ENCODE peak calls at places on chromosome 15, in five cellular contexts. One of them, this sample, is unnamed. For H3K36me3, the result is how much of the 10 kb centered on the place peaks cover.

GRCh38 chr15:62109457-62109856 is 42.7 kb downstream of the C2CD4A start:
- DNase-seq in tibial artery: no peak
- DNase-seq in IMR-90: no peak
- DNase-seq in upper lobe of right lung: no peak
- DNase-seq in cardiac muscle cell: no peak
- DNase-seq in this sample: no peak

GRCh38 chr15:82064824-82065223 is 19.0 kb upstream of the MEX3B start:
- DNase-seq in cardiac muscle cell: peak
- DNase-seq in upper lobe of right lung: no peak
- DNase-seq in IMR-90: peak
- DNase-seq in tibial artery: no peak
- DNase-seq in this sample: no peak

GRCh38 chr15:68484696-68485400 is 52.9 kb upstream of the ITGA11 start:
- DNase-seq in upper lobe of right lung: no peak
- DNase-seq in cardiac muscle cell: peak
- DNase-seq in tibial artery: peak
- DNase-seq in IMR-90: peak
- DNase-seq in this sample: peak

GRCh38 chr15:68536331-68537095 is 42.3 kb upstream of the CORO2B start:
- DNase-seq in upper lobe of right lung: no peak
- DNase-seq in cardiac muscle cell: peak
- DNase-seq in tibial artery: no peak
- DNase-seq in IMR-90: peak
- DNase-seq in this sample: peak

GRCh38 chr15:73792429-73792828 is 39.3 kb upstream of the INSYN1 start:
- DNase-seq in upper lobe of right lung: no peak
- DNase-seq in IMR-90: no peak
- DNase-seq in cardiac muscle cell: no peak
- DNase-seq in tibial artery: no peak
- DNase-seq in this sample: no peak

GRCh38 chr15:71530116-71530515 is 280.2 kb upstream of the NR2E3 start:
- DNase-seq in IMR-90: no peak
- DNase-seq in cardiac muscle cell: no peak
- DNase-seq in tibial artery: no peak
- DNase-seq in upper lobe of right lung: no peak
- DNase-seq in this sample: no peak

GRCh38 chr15:80736571-80736970 is 41.5 kb downstream of the ABHD17C start:
- DNase-seq in tibial artery: no peak
- DNase-seq in IMR-90: peak
- DNase-seq in cardiac muscle cell: peak
- DNase-seq in upper lobe of right lung: no peak
- DNase-seq in this sample: no peak

GRCh38 chr15:92878593-92879053 is 21.5 kb upstream of the CHD2 start:
- DNase-seq in IMR-90: no peak
- DNase-seq in upper lobe of right lung: no peak
- DNase-seq in cardiac muscle cell: no peak
- DNase-seq in tibial artery: no peak
- DNase-seq in this sample: no peak

GRCh38 chr15:55282284-55282833 is 7.3 kb downstream of the RAB27A start:
- DNase-seq in IMR-90: peak
- DNase-seq in tibial artery: no peak
- DNase-seq in upper lobe of right lung: no peak
- DNase-seq in cardiac muscle cell: peak
- DNase-seq in this sample: peak

GRCh38 chr15:90819850-90820249 is 48.5 kb upstream of the FURIN start:
- DNase-seq in upper lobe of right lung: no peak
- DNase-seq in tibial artery: no peak
- DNase-seq in cardiac muscle cell: no peak
- DNase-seq in IMR-90: no peak
- DNase-seq in this sample: no peak

GRCh38 chr15:50235794-50236193 is 29.7 kb downstream of the HDC start:
- DNase-seq in tibial artery: no peak
- DNase-seq in upper lobe of right lung: no peak
- DNase-seq in IMR-90: peak
- DNase-seq in cardiac muscle cell: peak
- DNase-seq in this sample: no peak

GRCh38 chr15:48355377-48355776 is 24.1 kb downstream of the DUT start:
- DNase-seq in upper lobe of right lung: no peak
- DNase-seq in IMR-90: peak
- DNase-seq in tibial artery: no peak
- DNase-seq in cardiac muscle cell: peak
- DNase-seq in this sample: no peak

GRCh38 chr15:52657338-52657737 is 21.9 kb downstream of the ATOSA start:
- DNase-seq in cardiac muscle cell: peak
- DNase-seq in upper lobe of right lung: no peak
- DNase-seq in tibial artery: no peak
- DNase-seq in IMR-90: peak
- DNase-seq in this sample: peak

GRCh38 chr15:55241895-55242294 is 45.2 kb upstream of the RSL24D1 start:
- DNase-seq in upper lobe of right lung: no peak
- DNase-seq in IMR-90: peak
- DNase-seq in cardiac muscle cell: peak
- DNase-seq in tibial artery: no peak
- DNase-seq in this sample: no peak

GRCh38 chr15:77209221-77209620 is 138.3 kb upstream of the TSPAN3 start:
- DNase-seq in IMR-90: no peak
- DNase-seq in upper lobe of right lung: no peak
- DNase-seq in cardiac muscle cell: no peak
- DNase-seq in tibial artery: no peak
- DNase-seq in this sample: no peak

GRCh38 chr15:78763796-78764241 is 47.4 kb downstream of the ADAMTS7 start:
- DNase-seq in tibial artery: peak
- DNase-seq in upper lobe of right lung: peak
- DNase-seq in cardiac muscle cell: no peak
- DNase-seq in IMR-90: no peak
- DNase-seq in this sample: no peak

GRCh38 chr15:40843885-40844542 is at the start of gene SPINT1:
- DNase-seq in upper lobe of right lung: peak
- DNase-seq in tibial artery: no peak
- DNase-seq in cardiac muscle cell: no peak
- DNase-seq in IMR-90: no peak
- DNase-seq in this sample: no peak

GRCh38 chr15:82539690-82540054 is 585 bp downstream of the RPS17 start:
- DNase-seq in cardiac muscle cell: no peak
- DNase-seq in IMR-90: no peak
- DNase-seq in tibial artery: no peak
- DNase-seq in upper lobe of right lung: no peak
- DNase-seq in this sample: no peak

GRCh38 chr15:70084461-70084860 is 13.3 kb downstream of the TLE3 start:
- DNase-seq in IMR-90: no peak
- DNase-seq in cardiac muscle cell: no peak
- DNase-seq in tibial artery: no peak
- DNase-seq in upper lobe of right lung: no peak
- DNase-seq in this sample: no peak

GRCh38 chr15:63449711-63450110 is 54.7 kb upstream of the USP3 start:
- DNase-seq in IMR-90: no peak
- DNase-seq in upper lobe of right lung: no peak
- DNase-seq in cardiac muscle cell: peak
- DNase-seq in tibial artery: no peak
- DNase-seq in this sample: no peak

GRCh38 chr15:78322243-78322642 is 17.9 kb upstream of the CRABP1 start:
- DNase-seq in IMR-90: peak
- DNase-seq in upper lobe of right lung: peak
- DNase-seq in cardiac muscle cell: peak
- DNase-seq in tibial artery: no peak
- DNase-seq in this sample: no peak

GRCh38 chr15:63601727-63602185 is 4.6 kb downstream of the FBXL22 start:
- DNase-seq in IMR-90: no peak
- DNase-seq in tibial artery: no peak
- DNase-seq in upper lobe of right lung: no peak
- DNase-seq in cardiac muscle cell: no peak
- DNase-seq in this sample: no peak

GRCh38 chr15:99058421-99058870 is 46.4 kb upstream of the SYNM start:
- DNase-seq in cardiac muscle cell: no peak
- DNase-seq in upper lobe of right lung: no peak
- DNase-seq in IMR-90: no peak
- DNase-seq in tibial artery: peak
- DNase-seq in this sample: no peak

GRCh38 chr15:69592954-69593353 is 140.3 kb downstream of the RPLP1 start:
- DNase-seq in upper lobe of right lung: no peak
- DNase-seq in tibial artery: no peak
- DNase-seq in IMR-90: no peak
- DNase-seq in cardiac muscle cell: no peak
- DNase-seq in this sample: no peak

GRCh38 chr15:52518487-52518886 is 10.2 kb downstream of the MYO5A start:
- DNase-seq in cardiac muscle cell: no peak
- DNase-seq in upper lobe of right lung: no peak
- DNase-seq in tibial artery: no peak
- DNase-seq in IMR-90: peak
- DNase-seq in this sample: no peak

GRCh38 chr15:36617529-36618196 is 38.2 kb downstream of the CDIN1 start:
- DNase-seq in upper lobe of right lung: no peak
- DNase-seq in cardiac muscle cell: no peak
- DNase-seq in tibial artery: no peak
- DNase-seq in IMR-90: no peak
- DNase-seq in this sample: no peak

GRCh38 chr15:71250936-71251468 is 135.7 kb downstream of the THSD4 start:
- DNase-seq in tibial artery: no peak
- DNase-seq in IMR-90: no peak
- DNase-seq in cardiac muscle cell: peak
- DNase-seq in upper lobe of right lung: no peak
- DNase-seq in this sample: no peak

GRCh38 chr15:70111203-70112017 is 13.7 kb upstream of the TLE3 start:
- DNase-seq in IMR-90: peak
- DNase-seq in cardiac muscle cell: peak
- DNase-seq in tibial artery: peak
- DNase-seq in upper lobe of right lung: no peak
- DNase-seq in this sample: no peak

GRCh38 chr15:92365816-92366215 is 27.9 kb upstream of the ST8SIA2 start:
- DNase-seq in upper lobe of right lung: no peak
- DNase-seq in tibial artery: no peak
- DNase-seq in cardiac muscle cell: no peak
- DNase-seq in IMR-90: no peak
- DNase-seq in this sample: no peak

GRCh38 chr15:25764980-25765735 is 98.0 kb downstream of the ATP10A start:
- DNase-seq in tibial artery: no peak
- DNase-seq in cardiac muscle cell: no peak
- DNase-seq in IMR-90: no peak
- DNase-seq in upper lobe of right lung: no peak
- DNase-seq in this sample: no peak

GRCh38 chr15:59223736-59224135 is 17.1 kb downstream of the LDHAL6B start:
- DNase-seq in IMR-90: no peak
- DNase-seq in upper lobe of right lung: no peak
- DNase-seq in cardiac muscle cell: peak
- DNase-seq in tibial artery: no peak
- DNase-seq in this sample: no peak

GRCh38 chr15:80773122-80773551 is 6.0 kb upstream of the CEMIP start:
- DNase-seq in tibial artery: no peak
- DNase-seq in upper lobe of right lung: no peak
- DNase-seq in IMR-90: peak
- DNase-seq in cardiac muscle cell: no peak
- DNase-seq in this sample: peak

GRCh38 chr15:99485153-99485947 is 80.4 kb upstream of the MEF2A start:
- DNase-seq in tibial artery: no peak
- DNase-seq in cardiac muscle cell: no peak
- DNase-seq in upper lobe of right lung: no peak
- DNase-seq in IMR-90: no peak
- DNase-seq in this sample: no peak

GRCh38 chr15:41735033-41735432 is 39.3 kb upstream of the MAPKBP1 start:
- DNase-seq in upper lobe of right lung: no peak
- DNase-seq in cardiac muscle cell: no peak
- DNase-seq in tibial artery: no peak
- DNase-seq in IMR-90: no peak
- DNase-seq in this sample: no peak

GRCh38 chr15:73939138-73939537 is 12.9 kb downstream of the LOXL1 start:
- DNase-seq in upper lobe of right lung: no peak
- DNase-seq in cardiac muscle cell: no peak
- DNase-seq in IMR-90: no peak
- DNase-seq in tibial artery: no peak
- DNase-seq in this sample: no peak

DNA sequence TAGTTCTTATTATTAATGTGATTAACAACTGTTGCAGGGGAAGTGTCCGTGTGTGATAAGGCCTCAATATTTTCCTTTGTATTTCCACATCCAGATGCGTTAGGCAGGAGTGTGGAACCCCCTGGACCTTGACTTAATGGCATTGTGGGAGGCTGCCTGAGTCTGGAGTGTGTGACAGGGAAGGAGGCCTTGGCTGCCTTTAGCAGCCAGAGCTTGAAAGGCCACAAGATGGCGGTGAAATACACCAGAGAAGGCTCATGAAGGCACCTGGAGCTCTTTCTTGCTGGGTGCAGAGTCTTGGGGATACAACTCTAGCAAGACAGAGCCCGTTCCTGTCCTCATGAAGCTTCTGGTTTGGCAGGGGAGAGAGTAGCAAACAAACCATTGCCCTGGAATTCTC is 36.9 kb downstream of the POLR2M start:
- DNase-seq in tibial artery: no peak
- DNase-seq in IMR-90: no peak
- DNase-seq in upper lobe of right lung: no peak
- DNase-seq in cardiac muscle cell: no peak
- DNase-seq in this sample: no peak
- TF ChIP-seq CTCF in tibial artery: no peak
- TF ChIP-seq CTCF in IMR-90: no peak
- TF ChIP-seq CTCF in upper lobe of right lung: no peak
- TF ChIP-seq CTCF in cardiac muscle cell: peak
- TF ChIP-seq CTCF in this sample: peak

GRCh38 chr15:42954291-42954690 is 33.7 kb upstream of the TTBK2 start:
- DNase-seq in cardiac muscle cell: no peak
- DNase-seq in IMR-90: no peak
- DNase-seq in tibial artery: no peak
- DNase-seq in upper lobe of right lung: no peak
- DNase-seq in this sample: no peak
- H3K36me3 ChIP-seq in cardiac muscle cell: half or more
- H3K36me3 ChIP-seq in IMR-90: under half
- H3K36me3 ChIP-seq in tibial artery: half or more
- H3K36me3 ChIP-seq in upper lobe of right lung: half or more
- H3K36me3 ChIP-seq in this sample: under half

GRCh38 chr15:85005319-85005718 is 23.7 kb downstream of the PDE8A start:
- DNase-seq in cardiac muscle cell: no peak
- DNase-seq in upper lobe of right lung: no peak
- DNase-seq in IMR-90: no peak
- DNase-seq in tibial artery: no peak
- DNase-seq in this sample: no peak
- TF ChIP-seq CTCF in cardiac muscle cell: peak
- TF ChIP-seq CTCF in upper lobe of right lung: no peak
- TF ChIP-seq CTCF in IMR-90: peak
- TF ChIP-seq CTCF in tibial artery: no peak
- TF ChIP-seq CTCF in this sample: no peak

DNA sequence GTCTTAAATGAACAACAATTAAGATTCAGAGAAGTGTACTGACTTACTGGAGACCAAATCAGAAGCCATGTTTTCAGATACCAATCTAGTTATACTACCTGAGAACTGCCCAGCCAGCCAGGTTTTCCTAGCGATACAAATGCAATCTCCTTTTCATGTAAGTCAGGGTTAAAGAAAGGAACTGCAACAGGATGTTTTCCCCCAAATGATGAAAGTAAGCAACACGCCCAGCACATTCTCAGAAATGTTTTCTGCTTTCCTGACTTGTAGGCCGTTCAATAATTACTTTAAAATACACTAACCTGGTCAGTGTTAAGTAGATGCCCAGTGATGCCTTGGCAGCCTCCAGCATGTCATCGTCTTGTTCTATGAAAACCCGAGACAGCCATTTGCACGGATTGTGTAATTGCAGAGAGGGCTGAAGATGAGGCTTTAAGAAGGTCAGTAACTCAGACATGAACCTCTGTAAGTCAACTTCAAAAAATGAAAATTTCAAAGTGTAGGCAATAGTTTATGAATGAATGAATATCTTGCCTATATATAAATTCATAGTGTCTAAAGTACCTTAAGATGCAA is 30.3 kb downstream of the LINS1 start:
- DNase-seq in tibial artery: no peak
- DNase-seq in IMR-90: no peak
- DNase-seq in upper lobe of right lung: no peak
- DNase-seq in cardiac muscle cell: no peak
- DNase-seq in this sample: no peak
- H3K36me3 ChIP-seq in tibial artery: under half
- H3K36me3 ChIP-seq in IMR-90: under half
- H3K36me3 ChIP-seq in upper lobe of right lung: under half
- H3K36me3 ChIP-seq in cardiac muscle cell: under half
- H3K36me3 ChIP-seq in this sample: under half

This sample was measured in BJ.